ENCODE peak calls at places on chromosome 2, in seven cellular contexts. I, J, M, B, O, H and L are unnamed samples.

GRCh38 chr2:126970583-126970982 is 71.9 kb downstream of the TEX51 start:
- DNase-seq in I (no peak), J (no peak), M (no peak), B (no peak), O (no peak), H (no peak), L (no peak)

GRCh38 chr2:230326453-230327417 is at the start of gene SP140L:
- DNase-seq in I (peak), J (peak), M (no peak), B (peak), O (peak), H (peak), L (no peak)

GRCh38 chr2:199019898-199020507 is 437.7 kb downstream of the SATB2 start:
- DNase-seq in I (peak), J (no peak), M (peak), B (peak), O (no peak), H (peak), L (no peak)

GRCh38 chr2:129253461-129253812 is 726.0 kb upstream of the RAB6C start:
- DNase-seq in I (no peak), J (no peak), M (no peak), B (no peak), O (no peak), H (no peak), L (no peak)

GRCh38 chr2:128380061-128380889 is 61.6 kb upstream of the HS6ST1 start:
- DNase-seq in I (no peak), J (no peak), M (no peak), B (no peak), O (no peak), H (no peak), L (no peak)

GRCh38 chr2:127157651-127158460 is 50.9 kb upstream of the BIN1 start:
- DNase-seq in I (no peak), J (no peak), M (no peak), B (no peak), O (no peak), H (no peak), L (peak)

GRCh38 chr2:26195006-26195961 is 22.4 kb downstream of the GAREM2 start:
- DNase-seq in I (no peak), J (no peak), M (no peak), B (no peak), O (no peak), H (no peak), L (no peak)

GRCh38 chr2:1808921-1809551 is 64.7 kb upstream of the PXDN start:
- DNase-seq in I (no peak), J (no peak), M (no peak), B (no peak), O (no peak), H (no peak), L (no peak)

GRCh38 chr2:28643911-28644334 is 107.7 kb upstream of the PPP1CB start:
- DNase-seq in I (no peak), J (no peak), M (no peak), B (no peak), O (no peak), H (no peak), L (no peak)

GRCh38 chr2:146734042-146734715 is 1110.7 kb upstream of the ACVR2A start:
- DNase-seq in I (peak), J (no peak), M (peak), B (no peak), O (no peak), H (peak), L (no peak)

GRCh38 chr2:130339885-130340745 is 2.6 kb upstream of the IMP4 start:
- DNase-seq in I (no peak), J (no peak), M (no peak), B (no peak), O (no peak), H (no peak), L (no peak)

GRCh38 chr2:51597086-51597485 is 565.2 kb upstream of the NRXN1 start:
- DNase-seq in I (no peak), J (no peak), M (no peak), B (no peak), O (no peak), H (no peak), L (no peak)

GRCh38 chr2:73212448-73213176 is 1.4 kb upstream of the SMYD5 start:
- DNase-seq in I (peak), J (peak), M (peak), B (peak), O (peak), H (peak), L (peak)

GRCh38 chr2:2796207-2796606 is 465.1 kb upstream of the MYT1L start:
- DNase-seq in I (no peak), J (no peak), M (no peak), B (no peak), O (no peak), H (no peak), L (no peak)

GRCh38 chr2:64951306-64951953 is 37.8 kb upstream of the SLC1A4 start:
- DNase-seq in I (no peak), J (no peak), M (no peak), B (no peak), O (no peak), H (no peak), L (no peak)

GRCh38 chr2:128326296-128326790 is 7.7 kb upstream of the HS6ST1 start:
- DNase-seq in I (no peak), J (no peak), M (no peak), B (no peak), O (no peak), H (no peak), L (no peak)

GRCh38 chr2:164621761-164622105 is 451 bp upstream of the GRB14 start:
- DNase-seq in I (no peak), J (no peak), M (no peak), B (no peak), O (no peak), H (no peak), L (no peak)

GRCh38 chr2:241739651-241740050 is 5.2 kb downstream of the D2HGDH start:
- DNase-seq in I (no peak), J (no peak), M (no peak), B (no peak), O (no peak), H (no peak), L (no peak)

GRCh38 chr2:61763605-61764034 is 90.2 kb downstream of the FAM161A start:
- DNase-seq in I (peak), J (no peak), M (peak), B (peak), O (no peak), H (peak), L (no peak)

GRCh38 chr2:238104071-238104511 is 4.0 kb downstream of the ESPNL start:
- DNase-seq in I (no peak), J (no peak), M (no peak), B (no peak), O (no peak), H (no peak), L (no peak)

GRCh38 chr2:10273215-10274175 is 29.2 kb upstream of the HPCAL1 start:
- DNase-seq in I (no peak), J (no peak), M (no peak), B (peak), O (peak), H (no peak), L (no peak)

GRCh38 chr2:127256866-127257265 is 36.8 kb upstream of the CYP27C1 start:
- DNase-seq in I (no peak), J (no peak), M (no peak), B (no peak), O (no peak), H (no peak), L (no peak)

GRCh38 chr2:84924173-84925106 is 19.0 kb downstream of the TMSB10 start:
- DNase-seq in I (no peak), J (no peak), M (no peak), B (no peak), O (peak), H (no peak), L (no peak)

GRCh38 chr2:142873850-142874287 is 3.6 kb upstream of the KYNU start:
- DNase-seq in I (no peak), J (no peak), M (no peak), B (no peak), O (no peak), H (no peak), L (no peak)

GRCh38 chr2:23681356-23682140 is 245.4 kb downstream of the ATAD2B start:
- DNase-seq in I (no peak), J (no peak), M (no peak), B (no peak), O (no peak), H (no peak), L (no peak)

GRCh38 chr2:146748046-146748445 is 1096.8 kb upstream of the ACVR2A start:
- DNase-seq in I (no peak), J (no peak), M (no peak), B (no peak), O (no peak), H (no peak), L (no peak)

GRCh38 chr2:15943914-15944313 is 3.6 kb downstream of the MYCN start:
- DNase-seq in I (no peak), J (no peak), M (no peak), B (peak), O (no peak), H (no peak), L (no peak)

GRCh38 chr2:233367606-233368005 is 13.3 kb downstream of the DGKD start:
- DNase-seq in I (no peak), J (no peak), M (no peak), B (no peak), O (no peak), H (no peak), L (no peak)

GRCh38 chr2:24871852-24872323 is 48.1 kb downstream of the ADCY3 start:
- DNase-seq in I (no peak), J (no peak), M (no peak), B (no peak), O (no peak), H (no peak), L (no peak)

GRCh38 chr2:13616059-13616458 is 899.3 kb downstream of the TRIB2 start:
- DNase-seq in I (no peak), J (no peak), M (no peak), B (no peak), O (no peak), H (no peak), L (no peak)

GRCh38 chr2:84177733-84178132 is 281.3 kb downstream of the SUCLG1 start:
- DNase-seq in I (no peak), J (no peak), M (no peak), B (no peak), O (no peak), H (no peak), L (no peak)